ENCODE peak calls at places on chromosomes 4 and X, in five cellular contexts. One of them, this sample, is unnamed.

GRCh38 chrX:106862972-106863688 is 40.0 kb downstream of the RIPPLY1 start:
- DNase-seq in LHCN-M2: peak
- DNase-seq in astrocyte of the cerebellum: no peak
- DNase-seq in heart right ventricle: no peak
- DNase-seq in non-pigmented ciliary epithelial cell: no peak
- DNase-seq in this sample: no peak

GRCh38 chrX:118212817-118213183 is 96.2 kb upstream of the KLHL13 start:
- DNase-seq in LHCN-M2: no peak
- DNase-seq in astrocyte of the cerebellum: no peak
- DNase-seq in heart right ventricle: no peak
- DNase-seq in non-pigmented ciliary epithelial cell: no peak
- DNase-seq in this sample: no peak

GRCh38 chrX:96575011-96575410 is 109.6 kb upstream of the DIAPH2 start:
- DNase-seq in LHCN-M2: no peak
- DNase-seq in astrocyte of the cerebellum: no peak
- DNase-seq in heart right ventricle: no peak
- DNase-seq in non-pigmented ciliary epithelial cell: no peak
- DNase-seq in this sample: no peak

GRCh38 chr4:147407261-147408045 is 73.4 kb upstream of the EDNRA start:
- DNase-seq in LHCN-M2: peak
- DNase-seq in astrocyte of the cerebellum: peak
- DNase-seq in heart right ventricle: peak
- DNase-seq in non-pigmented ciliary epithelial cell: no peak
- DNase-seq in this sample: no peak

GRCh38 chrX:106730385-106730784 is 3.9 kb downstream of the RNF128 start:
- DNase-seq in LHCN-M2: no peak
- DNase-seq in astrocyte of the cerebellum: no peak
- DNase-seq in heart right ventricle: no peak
- DNase-seq in non-pigmented ciliary epithelial cell: no peak
- DNase-seq in this sample: no peak

GRCh38 chrX:77431227-77431626 is 16.0 kb upstream of the FGF16 start:
- DNase-seq in LHCN-M2: peak
- DNase-seq in astrocyte of the cerebellum: peak
- DNase-seq in heart right ventricle: no peak
- DNase-seq in non-pigmented ciliary epithelial cell: no peak
- DNase-seq in this sample: no peak

GRCh38 chr4:81472249-81473085 is 760 bp upstream of the RASGEF1B start:
- DNase-seq in LHCN-M2: peak
- DNase-seq in astrocyte of the cerebellum: no peak
- DNase-seq in heart right ventricle: no peak
- DNase-seq in non-pigmented ciliary epithelial cell: no peak
- DNase-seq in this sample: peak

GRCh38 chr4:174592985-174593335 is 70.7 kb upstream of the HPGD start:
- DNase-seq in LHCN-M2: peak
- DNase-seq in astrocyte of the cerebellum: peak
- DNase-seq in heart right ventricle: no peak
- DNase-seq in non-pigmented ciliary epithelial cell: peak
- DNase-seq in this sample: no peak

GRCh38 chrX:1661048-1661921 is 46.4 kb downstream of the ASMT start:
- DNase-seq in LHCN-M2: no peak
- DNase-seq in astrocyte of the cerebellum: no peak
- DNase-seq in heart right ventricle: no peak
- DNase-seq in non-pigmented ciliary epithelial cell: no peak
- DNase-seq in this sample: no peak

GRCh38 chr4:182918791-182919302 is 1.7 kb upstream of the DCTD start:
- DNase-seq in LHCN-M2: no peak
- DNase-seq in astrocyte of the cerebellum: no peak
- DNase-seq in heart right ventricle: no peak
- DNase-seq in non-pigmented ciliary epithelial cell: no peak
- DNase-seq in this sample: no peak

GRCh38 chrX:84320606-84321005 is 132.6 kb upstream of the RPS6KA6 start:
- DNase-seq in LHCN-M2: no peak
- DNase-seq in astrocyte of the cerebellum: no peak
- DNase-seq in heart right ventricle: no peak
- DNase-seq in non-pigmented ciliary epithelial cell: no peak
- DNase-seq in this sample: no peak

GRCh38 chrX:32851556-32851955 is 359.8 kb downstream of the DMD start:
- DNase-seq in LHCN-M2: no peak
- DNase-seq in astrocyte of the cerebellum: no peak
- DNase-seq in heart right ventricle: no peak
- DNase-seq in non-pigmented ciliary epithelial cell: no peak
- DNase-seq in this sample: no peak

GRCh38 chrX:9865804-9866471 is 79.7 kb downstream of the SHROOM2 start:
- DNase-seq in LHCN-M2: no peak
- DNase-seq in astrocyte of the cerebellum: no peak
- DNase-seq in heart right ventricle: no peak
- DNase-seq in non-pigmented ciliary epithelial cell: no peak
- DNase-seq in this sample: no peak

GRCh38 chr4:139768366-139768765 is 102.7 kb downstream of the MGST2 start:
- DNase-seq in LHCN-M2: no peak
- DNase-seq in astrocyte of the cerebellum: no peak
- DNase-seq in heart right ventricle: no peak
- DNase-seq in non-pigmented ciliary epithelial cell: no peak
- DNase-seq in this sample: no peak

GRCh38 chr4:7068883-7069282 is 1.0 kb upstream of the GRPEL1 start:
- DNase-seq in LHCN-M2: peak
- DNase-seq in astrocyte of the cerebellum: no peak
- DNase-seq in heart right ventricle: no peak
- DNase-seq in non-pigmented ciliary epithelial cell: no peak
- DNase-seq in this sample: no peak

GRCh38 chr4:152590179-152591031 is 54.5 kb upstream of the FBXW7 start:
- DNase-seq in LHCN-M2: peak
- DNase-seq in astrocyte of the cerebellum: peak
- DNase-seq in heart right ventricle: no peak
- DNase-seq in non-pigmented ciliary epithelial cell: peak
- DNase-seq in this sample: no peak

GRCh38 chrX:49069038-49069437 is 4.8 kb downstream of the PRAF2 start:
- DNase-seq in LHCN-M2: no peak
- DNase-seq in astrocyte of the cerebellum: no peak
- DNase-seq in heart right ventricle: no peak
- DNase-seq in non-pigmented ciliary epithelial cell: no peak
- DNase-seq in this sample: no peak

GRCh38 chr4:148060264-148061138 is 328.6 kb downstream of the ARHGAP10 start:
- DNase-seq in LHCN-M2: no peak
- DNase-seq in astrocyte of the cerebellum: no peak
- DNase-seq in heart right ventricle: no peak
- DNase-seq in non-pigmented ciliary epithelial cell: no peak
- DNase-seq in this sample: no peak

GRCh38 chr4:102620697-102621497 is 119.7 kb downstream of the NFKB1 start:
- DNase-seq in LHCN-M2: peak
- DNase-seq in astrocyte of the cerebellum: peak
- DNase-seq in heart right ventricle: no peak
- DNase-seq in non-pigmented ciliary epithelial cell: peak
- DNase-seq in this sample: no peak

GRCh38 chr4:80078361-80079092 is 5.5 kb upstream of the ANTXR2 start:
- DNase-seq in LHCN-M2: no peak
- DNase-seq in astrocyte of the cerebellum: no peak
- DNase-seq in heart right ventricle: no peak
- DNase-seq in non-pigmented ciliary epithelial cell: no peak
- DNase-seq in this sample: no peak

GRCh38 chr4:15882675-15883086 is 55.9 kb downstream of the FGFBP1 start:
- DNase-seq in LHCN-M2: peak
- DNase-seq in astrocyte of the cerebellum: peak
- DNase-seq in heart right ventricle: no peak
- DNase-seq in non-pigmented ciliary epithelial cell: peak
- DNase-seq in this sample: no peak

GRCh38 chr4:177190995-177191568 is 118.6 kb upstream of the NEIL3 start:
- DNase-seq in LHCN-M2: peak
- DNase-seq in astrocyte of the cerebellum: no peak
- DNase-seq in heart right ventricle: no peak
- DNase-seq in non-pigmented ciliary epithelial cell: no peak
- DNase-seq in this sample: no peak

GRCh38 chr4:143352052-143352451 is 15.4 kb downstream of the GAB1 start:
- DNase-seq in LHCN-M2: no peak
- DNase-seq in astrocyte of the cerebellum: no peak
- DNase-seq in heart right ventricle: no peak
- DNase-seq in non-pigmented ciliary epithelial cell: no peak
- DNase-seq in this sample: no peak

GRCh38 chrX:19046343-19047215 is 62.7 kb upstream of the PHKA2 start:
- DNase-seq in LHCN-M2: peak
- DNase-seq in astrocyte of the cerebellum: no peak
- DNase-seq in heart right ventricle: no peak
- DNase-seq in non-pigmented ciliary epithelial cell: peak
- DNase-seq in this sample: no peak

GRCh38 chr4:721261-722171 is 15.9 kb downstream of the PCGF3 start:
- DNase-seq in LHCN-M2: no peak
- DNase-seq in astrocyte of the cerebellum: no peak
- DNase-seq in heart right ventricle: peak
- DNase-seq in non-pigmented ciliary epithelial cell: no peak
- DNase-seq in this sample: no peak

GRCh38 chr4:91840359-91840758 is 463.4 kb upstream of the GRID2 start:
- DNase-seq in LHCN-M2: no peak
- DNase-seq in astrocyte of the cerebellum: no peak
- DNase-seq in heart right ventricle: no peak
- DNase-seq in non-pigmented ciliary epithelial cell: no peak
- DNase-seq in this sample: no peak

GRCh38 chrX:43860646-43861370 is 21.4 kb downstream of the MAOB start:
- DNase-seq in LHCN-M2: peak
- DNase-seq in astrocyte of the cerebellum: peak
- DNase-seq in heart right ventricle: no peak
- DNase-seq in non-pigmented ciliary epithelial cell: no peak
- DNase-seq in this sample: no peak

GRCh38 chr4:134365852-134366251 is 164.3 kb upstream of the PABPC4L start:
- DNase-seq in LHCN-M2: peak
- DNase-seq in astrocyte of the cerebellum: no peak
- DNase-seq in heart right ventricle: no peak
- DNase-seq in non-pigmented ciliary epithelial cell: no peak
- DNase-seq in this sample: no peak

GRCh38 chr4:34181891-34182290 is 2062.4 kb downstream of the ARAP2 start:
- DNase-seq in LHCN-M2: peak
- DNase-seq in astrocyte of the cerebellum: no peak
- DNase-seq in heart right ventricle: no peak
- DNase-seq in non-pigmented ciliary epithelial cell: no peak
- DNase-seq in this sample: no peak

GRCh38 chrX:40531056-40531826 is 49.5 kb upstream of the ATP6AP2 start:
- DNase-seq in LHCN-M2: no peak
- DNase-seq in astrocyte of the cerebellum: no peak
- DNase-seq in heart right ventricle: peak
- DNase-seq in non-pigmented ciliary epithelial cell: no peak
- DNase-seq in this sample: no peak

GRCh38 chr4:152679414-152680281 is at the start of gene TMEM154:
- DNase-seq in LHCN-M2: peak
- DNase-seq in astrocyte of the cerebellum: peak
- DNase-seq in heart right ventricle: peak
- DNase-seq in non-pigmented ciliary epithelial cell: peak
- DNase-seq in this sample: no peak

GRCh38 chr4:8419222-8420041 is 21.1 kb downstream of the ACOX3 start:
- DNase-seq in LHCN-M2: peak
- DNase-seq in astrocyte of the cerebellum: no peak
- DNase-seq in heart right ventricle: no peak
- DNase-seq in non-pigmented ciliary epithelial cell: no peak
- DNase-seq in this sample: no peak

GRCh38 chr4:48913346-48913745 is 6.8 kb upstream of the OCIAD2 start:
- DNase-seq in LHCN-M2: peak
- DNase-seq in astrocyte of the cerebellum: peak
- DNase-seq in heart right ventricle: no peak
- DNase-seq in non-pigmented ciliary epithelial cell: peak
- DNase-seq in this sample: no peak

GRCh38 chrX:137354851-137355250 is 211.1 kb upstream of the ZIC3 start:
- DNase-seq in LHCN-M2: no peak
- DNase-seq in astrocyte of the cerebellum: no peak
- DNase-seq in heart right ventricle: no peak
- DNase-seq in non-pigmented ciliary epithelial cell: no peak
- DNase-seq in this sample: no peak

GRCh38 chr4:95167809-95168208 is 381.0 kb downstream of the UNC5C start:
- DNase-seq in LHCN-M2: peak
- DNase-seq in astrocyte of the cerebellum: no peak
- DNase-seq in heart right ventricle: no peak
- DNase-seq in non-pigmented ciliary epithelial cell: no peak
- DNase-seq in this sample: no peak

GRCh38 chrX:54181196-54181953 is 1.7 kb downstream of the FAM120C start:
- DNase-seq in LHCN-M2: no peak
- DNase-seq in astrocyte of the cerebellum: peak
- DNase-seq in heart right ventricle: no peak
- DNase-seq in non-pigmented ciliary epithelial cell: no peak
- DNase-seq in this sample: no peak

GRCh38 chr4:13543648-13544555 is at the start of gene NKX3-2:
- DNase-seq in LHCN-M2: peak
- DNase-seq in astrocyte of the cerebellum: no peak
- DNase-seq in heart right ventricle: no peak
- DNase-seq in non-pigmented ciliary epithelial cell: no peak
- DNase-seq in this sample: no peak